ENCODE peak calls at places on chromosomes 1 and 21, in six cellular contexts. One of them, this sample, is unnamed.
A peak's percentile ranks its signal among the peaks of the same experiment; 100 is the strongest.

GRCh38 chr1:155327981-155328380 is 7.3 kb downstream of the RUSC1 start:
- DNase-seq in left ventricle myocardium inferior: no peak
- DNase-seq in heart left ventricle: no peak
- DNase-seq in heart right ventricle: no peak
- DNase-seq in MM.1S: no peak
- DNase-seq in tibial nerve: no peak
- DNase-seq in this sample: no peak

GRCh38 chr1:168321945-168322344 is 41.3 kb downstream of the TBX19 start:
- DNase-seq in tibial nerve: no peak
- DNase-seq in heart left ventricle: no peak
- DNase-seq in MM.1S: peak; percentile 76
- DNase-seq in left ventricle myocardium inferior: no peak
- DNase-seq in heart right ventricle: no peak
- DNase-seq in this sample: no peak

GRCh38 chr1:230747139-230747730 is at the start of gene CAPN9:
- DNase-seq in MM.1S: no peak
- DNase-seq in heart right ventricle: no peak
- DNase-seq in left ventricle myocardium inferior: no peak
- DNase-seq in tibial nerve: no peak
- DNase-seq in heart left ventricle: no peak
- DNase-seq in this sample: no peak

GRCh38 chr1:211305044-211305443 is 21.6 kb upstream of the TRAF5 start:
- DNase-seq in left ventricle myocardium inferior: no peak
- DNase-seq in tibial nerve: no peak
- DNase-seq in MM.1S: peak; percentile 5
- DNase-seq in heart left ventricle: no peak
- DNase-seq in heart right ventricle: no peak
- DNase-seq in this sample: no peak

GRCh38 chr1:230158422-230159291 is 91.6 kb downstream of the GALNT2 start:
- DNase-seq in heart right ventricle: no peak
- DNase-seq in MM.1S: no peak
- DNase-seq in left ventricle myocardium inferior: no peak
- DNase-seq in tibial nerve: no peak
- DNase-seq in heart left ventricle: no peak
- DNase-seq in this sample: no peak

GRCh38 chr1:178262101-178262500 is 168.2 kb downstream of the RASAL2 start:
- DNase-seq in heart left ventricle: no peak
- DNase-seq in tibial nerve: no peak
- DNase-seq in left ventricle myocardium inferior: no peak
- DNase-seq in heart right ventricle: no peak
- DNase-seq in MM.1S: no peak
- DNase-seq in this sample: no peak

GRCh38 chr1:234239515-234239914 is 133.7 kb upstream of the COA6 start:
- DNase-seq in heart left ventricle: no peak
- DNase-seq in left ventricle myocardium inferior: no peak
- DNase-seq in tibial nerve: no peak
- DNase-seq in heart right ventricle: no peak
- DNase-seq in MM.1S: no peak
- DNase-seq in this sample: no peak

GRCh38 chr1:155086182-155086741 is 7.6 kb downstream of the EFNA3 start:
- DNase-seq in tibial nerve: peak; percentile 78
- DNase-seq in MM.1S: peak; percentile 83
- DNase-seq in heart right ventricle: peak; percentile 74
- DNase-seq in heart left ventricle: peak; percentile 62
- DNase-seq in left ventricle myocardium inferior: peak; percentile 67
- DNase-seq in this sample: peak; percentile 81

GRCh38 chr1:158087320-158087927 is 93.3 kb upstream of the CD1D start:
- DNase-seq in left ventricle myocardium inferior: peak; percentile 35
- DNase-seq in heart left ventricle: peak; percentile 57
- DNase-seq in MM.1S: peak; percentile 71
- DNase-seq in heart right ventricle: no peak
- DNase-seq in tibial nerve: peak; percentile 64
- DNase-seq in this sample: no peak

GRCh38 chr1:246784621-246785535 is 60.7 kb downstream of the SCCPDH start:
- DNase-seq in heart left ventricle: no peak
- DNase-seq in left ventricle myocardium inferior: no peak
- DNase-seq in tibial nerve: peak; percentile 29
- DNase-seq in MM.1S: no peak
- DNase-seq in heart right ventricle: no peak
- DNase-seq in this sample: no peak

GRCh38 chr1:159339517-159339916 is 37.4 kb downstream of the FCER1A start:
- DNase-seq in MM.1S: no peak
- DNase-seq in left ventricle myocardium inferior: no peak
- DNase-seq in heart left ventricle: no peak
- DNase-seq in tibial nerve: no peak
- DNase-seq in heart right ventricle: no peak
- DNase-seq in this sample: no peak

GRCh38 chr21:41428311-41428710 is 2.3 kb downstream of the MX1 start:
- DNase-seq in heart right ventricle: no peak
- DNase-seq in MM.1S: no peak
- DNase-seq in heart left ventricle: no peak
- DNase-seq in tibial nerve: no peak
- DNase-seq in left ventricle myocardium inferior: no peak
- DNase-seq in this sample: no peak
- H3K27ac ChIP-seq in heart right ventricle: no peak overlapping the region
- H3K27ac ChIP-seq in MM.1S: no peak overlapping the region
- H3K27ac ChIP-seq in heart left ventricle: no peak overlapping the region
- H3K27ac ChIP-seq in tibial nerve: no peak overlapping the region
- H3K27ac ChIP-seq in left ventricle myocardium inferior: no peak overlapping the region
- H3K27ac ChIP-seq in this sample: no peak overlapping the region

DNA sequence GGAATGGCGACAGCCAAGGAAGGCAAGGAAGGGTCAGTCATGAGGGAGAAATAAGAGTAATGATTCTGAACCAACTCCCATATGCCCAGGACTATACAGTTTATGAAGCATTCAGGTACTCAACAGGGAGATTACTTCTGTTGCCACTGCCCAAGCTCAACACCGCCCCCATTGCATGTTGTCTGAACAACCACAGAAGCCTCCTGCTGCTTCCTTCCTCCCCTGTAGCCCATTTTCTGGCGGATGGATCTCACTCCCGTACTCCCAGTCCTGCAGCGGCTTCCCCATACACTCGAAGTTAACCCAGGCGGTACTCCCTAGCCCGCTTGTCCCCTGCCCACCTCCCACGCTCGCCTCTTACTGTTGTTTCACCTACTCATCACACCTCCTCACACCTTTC is 103.0 kb downstream of the BEND5 start:
- DNase-seq in MM.1S: no peak
- DNase-seq in left ventricle myocardium inferior: no peak
- DNase-seq in heart right ventricle: no peak
- DNase-seq in tibial nerve: no peak
- DNase-seq in heart left ventricle: no peak
- DNase-seq in this sample: no peak
- TF ChIP-seq CTCF in MM.1S: no peak
- TF ChIP-seq CTCF in left ventricle myocardium inferior: peak; percentile 17
- TF ChIP-seq CTCF in heart right ventricle: no peak
- TF ChIP-seq CTCF in tibial nerve: no peak
- TF ChIP-seq CTCF in heart left ventricle: no peak
- TF ChIP-seq CTCF in this sample: no peak

DNA sequence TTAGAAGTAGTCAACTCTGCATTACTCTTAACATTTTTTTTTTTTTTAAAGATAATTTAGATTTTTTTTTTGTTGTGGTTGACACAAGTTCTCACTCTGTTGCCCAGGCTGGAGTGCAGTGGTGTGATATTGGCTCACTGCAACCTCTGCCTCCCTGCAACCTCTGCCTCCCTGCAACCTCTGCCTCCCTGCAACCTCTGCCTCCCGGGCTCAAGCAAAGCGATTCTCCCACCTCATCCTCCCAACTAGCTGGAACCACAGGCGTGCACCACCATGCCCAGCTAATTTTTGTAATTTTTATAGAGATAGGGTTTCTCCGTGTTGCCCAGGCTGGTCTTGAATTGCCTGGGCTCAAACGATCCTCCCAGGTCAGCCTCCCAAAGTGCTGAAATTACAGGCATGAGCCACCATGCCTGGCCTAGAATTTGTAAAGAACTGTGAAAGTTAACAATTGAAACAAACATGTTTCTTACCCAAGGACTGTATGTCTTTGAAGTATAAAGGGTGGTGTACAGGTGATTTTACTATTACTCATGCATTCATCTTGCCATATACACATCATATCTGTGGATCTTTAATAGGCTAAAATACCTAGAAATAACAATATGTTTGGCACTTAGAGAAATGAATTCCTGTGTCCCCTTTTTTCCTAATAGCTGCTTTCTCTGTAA is 114.7 kb downstream of the ATP5PO start:
- DNase-seq in left ventricle myocardium inferior: no peak
- DNase-seq in tibial nerve: no peak
- DNase-seq in heart left ventricle: no peak
- DNase-seq in MM.1S: no peak
- DNase-seq in heart right ventricle: no peak
- DNase-seq in this sample: no peak
- H3K27ac ChIP-seq in left ventricle myocardium inferior: no peak overlapping the region
- H3K27ac ChIP-seq in tibial nerve: no peak overlapping the region
- H3K27ac ChIP-seq in heart left ventricle: no peak overlapping the region
- H3K27ac ChIP-seq in MM.1S: no peak overlapping the region
- H3K27ac ChIP-seq in heart right ventricle: no peak overlapping the region
- H3K27ac ChIP-seq in this sample: no peak overlapping the region

GRCh38 chr1:38028671-38029070 is 16.1 kb downstream of the UTP11 start:
- DNase-seq in heart right ventricle: no peak
- DNase-seq in tibial nerve: no peak
- DNase-seq in MM.1S: peak; percentile 27
- DNase-seq in heart left ventricle: no peak
- DNase-seq in left ventricle myocardium inferior: no peak
- DNase-seq in this sample: no peak

GRCh38 chr1:38030596-38031512 is 15.7 kb downstream of the POU3F1 start:
- DNase-seq in left ventricle myocardium inferior: no peak
- DNase-seq in heart right ventricle: no peak
- DNase-seq in heart left ventricle: no peak
- DNase-seq in tibial nerve: no peak
- DNase-seq in MM.1S: no peak
- DNase-seq in this sample: no peak

GRCh38 chr1:38028105-38028591 is 15.6 kb downstream of the UTP11 start:
- DNase-seq in MM.1S: peak; percentile 90
- DNase-seq in left ventricle myocardium inferior: no peak
- DNase-seq in heart right ventricle: no peak
- DNase-seq in tibial nerve: no peak
- DNase-seq in heart left ventricle: no peak
- DNase-seq in this sample: no peak

GRCh38 chr1:38029725-38030511 is 16.7 kb downstream of the POU3F1 start:
- DNase-seq in heart left ventricle: peak; percentile 71
- DNase-seq in left ventricle myocardium inferior: peak; percentile 51
- DNase-seq in MM.1S: peak; percentile 81
- DNase-seq in tibial nerve: no peak
- DNase-seq in heart right ventricle: peak; percentile 30
- DNase-seq in this sample: no peak

GRCh38 chr1:38029081-38029681 is 16.6 kb downstream of the UTP11 start:
- DNase-seq in heart left ventricle: peak; percentile 59
- DNase-seq in left ventricle myocardium inferior: no peak
- DNase-seq in MM.1S: peak; percentile 21
- DNase-seq in tibial nerve: no peak
- DNase-seq in heart right ventricle: peak; percentile 51
- DNase-seq in this sample: no peak
- TF ChIP-seq CTCF in heart left ventricle: no peak
- TF ChIP-seq CTCF in left ventricle myocardium inferior: no peak
- TF ChIP-seq CTCF in MM.1S: no peak
- TF ChIP-seq CTCF in tibial nerve: no peak
- TF ChIP-seq CTCF in heart right ventricle: no peak
- TF ChIP-seq CTCF in this sample: no peak

GRCh38 chr1:15168479-15168878 is 14.9 kb downstream of the TMEM51 start:
- DNase-seq in left ventricle myocardium inferior: no peak
- DNase-seq in tibial nerve: no peak
- DNase-seq in heart right ventricle: no peak
- DNase-seq in MM.1S: no peak
- DNase-seq in heart left ventricle: no peak
- DNase-seq in this sample: no peak

GRCh38 chr1:15171271-15171908 is 17.8 kb downstream of the TMEM51 start:
- DNase-seq in heart right ventricle: no peak
- DNase-seq in heart left ventricle: no peak
- DNase-seq in tibial nerve: no peak
- DNase-seq in left ventricle myocardium inferior: no peak
- DNase-seq in MM.1S: no peak
- DNase-seq in this sample: no peak

GRCh38 chr1:15172405-15173259 is 19.1 kb downstream of the TMEM51 start:
- DNase-seq in MM.1S: peak; percentile 29
- DNase-seq in tibial nerve: no peak
- DNase-seq in heart left ventricle: peak; percentile 46
- DNase-seq in heart right ventricle: no peak
- DNase-seq in left ventricle myocardium inferior: no peak
- DNase-seq in this sample: no peak

GRCh38 chr1:15170071-15170470 is 16.5 kb downstream of the TMEM51 start:
- DNase-seq in heart left ventricle: no peak
- DNase-seq in heart right ventricle: no peak
- DNase-seq in tibial nerve: no peak
- DNase-seq in left ventricle myocardium inferior: no peak
- DNase-seq in MM.1S: no peak
- DNase-seq in this sample: no peak

GRCh38 chr1:15167386-15167785 is 13.8 kb downstream of the TMEM51 start:
- DNase-seq in tibial nerve: no peak
- DNase-seq in heart left ventricle: no peak
- DNase-seq in heart right ventricle: no peak
- DNase-seq in MM.1S: no peak
- DNase-seq in left ventricle myocardium inferior: no peak
- DNase-seq in this sample: no peak
- H3K27ac ChIP-seq in tibial nerve: no peak overlapping the region
- H3K27ac ChIP-seq in heart left ventricle: no peak overlapping the region
- H3K27ac ChIP-seq in heart right ventricle: no peak overlapping the region
- H3K27ac ChIP-seq in MM.1S: no peak overlapping the region
- H3K27ac ChIP-seq in left ventricle myocardium inferior: no peak overlapping the region
- H3K27ac ChIP-seq in this sample: no peak overlapping the region

GRCh38 chr1:115592264-115592663 is 49.5 kb upstream of the VANGL1 start:
- DNase-seq in MM.1S: no peak
- DNase-seq in tibial nerve: no peak
- DNase-seq in heart left ventricle: no peak
- DNase-seq in heart right ventricle: no peak
- DNase-seq in left ventricle myocardium inferior: no peak
- DNase-seq in this sample: no peak
- TF ChIP-seq CTCF in MM.1S: no peak
- TF ChIP-seq CTCF in tibial nerve: no peak
- TF ChIP-seq CTCF in heart left ventricle: no peak
- TF ChIP-seq CTCF in heart right ventricle: no peak
- TF ChIP-seq CTCF in left ventricle myocardium inferior: no peak
- TF ChIP-seq CTCF in this sample: no peak

DNA sequence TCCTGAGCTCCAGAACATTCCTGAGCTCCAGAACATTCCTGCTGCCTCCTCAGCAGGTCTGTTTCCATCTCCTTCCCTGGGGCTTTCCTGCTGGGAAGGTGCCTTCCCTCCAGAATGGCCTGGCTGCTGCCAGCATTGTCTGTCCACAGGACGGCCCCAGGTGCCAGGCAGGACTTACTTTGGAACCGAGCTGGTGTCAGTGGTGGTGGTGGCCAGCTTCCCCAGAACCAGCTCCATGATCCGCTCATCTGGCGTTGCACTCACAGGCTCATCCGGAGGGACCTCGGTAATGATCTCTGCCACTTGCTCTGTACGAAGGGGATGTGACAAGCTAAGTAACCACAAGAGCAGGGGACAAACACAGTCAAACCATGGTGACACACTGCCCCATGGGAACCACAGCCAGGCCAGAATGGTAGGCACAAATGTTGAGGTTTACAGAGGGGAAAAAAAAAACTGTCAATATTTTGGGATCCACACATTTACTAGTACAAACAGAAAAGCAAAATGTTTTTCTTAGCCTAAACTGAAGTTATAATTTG is 41.3 kb downstream of the PRDM15 start:
- DNase-seq in heart right ventricle: no peak
- DNase-seq in MM.1S: no peak
- DNase-seq in tibial nerve: no peak
- DNase-seq in heart left ventricle: no peak
- DNase-seq in left ventricle myocardium inferior: no peak
- DNase-seq in this sample: no peak
- H3K27ac ChIP-seq in heart right ventricle: no peak overlapping the region
- H3K27ac ChIP-seq in MM.1S: no peak overlapping the region
- H3K27ac ChIP-seq in tibial nerve: no peak overlapping the region
- H3K27ac ChIP-seq in heart left ventricle: no peak overlapping the region
- H3K27ac ChIP-seq in left ventricle myocardium inferior: no peak overlapping the region
- H3K27ac ChIP-seq in this sample: no peak overlapping the region